ENCODE peak calls at places on chromosomes 1 and 21, in four cellular contexts. One of them, this sample, is unnamed.

GRCh38 chr1:38064232-38064903 is 17.8 kb upstream of the POU3F1 start:
- DNase-seq in PC-3: peak; percentile 69
- DNase-seq in neural crest cell: peak; percentile 45
- DNase-seq in epithelial cell of esophagus: peak; percentile 88
- DNase-seq in this sample: no peak

GRCh38 chr1:211127166-211127565 is 6.8 kb downstream of the KCNH1 start:
- DNase-seq in PC-3: no peak
- DNase-seq in neural crest cell: no peak
- DNase-seq in epithelial cell of esophagus: no peak
- DNase-seq in this sample: no peak

GRCh38 chr1:206551985-206552325 is 44.6 kb downstream of the RASSF5 start:
- DNase-seq in neural crest cell: no peak
- DNase-seq in epithelial cell of esophagus: no peak
- DNase-seq in PC-3: no peak
- DNase-seq in this sample: peak; percentile 86

GRCh38 chr1:200337831-200338230 is 72.0 kb downstream of the ZNF281 start:
- DNase-seq in PC-3: no peak
- DNase-seq in neural crest cell: no peak
- DNase-seq in epithelial cell of esophagus: no peak
- DNase-seq in this sample: no peak

GRCh38 chr1:84000954-84001495 is 2.1 kb upstream of the TTLL7 start:
- DNase-seq in epithelial cell of esophagus: no peak
- DNase-seq in neural crest cell: no peak
- DNase-seq in PC-3: no peak
- DNase-seq in this sample: no peak

GRCh38 chr1:164320780-164321683 is 238.0 kb upstream of the PBX1 start:
- DNase-seq in neural crest cell: peak; percentile 23
- DNase-seq in PC-3: no peak
- DNase-seq in epithelial cell of esophagus: peak; percentile 15
- DNase-seq in this sample: no peak

GRCh38 chr1:53376742-53377437 is 49.0 kb upstream of the LRP8 start:
- DNase-seq in neural crest cell: no peak
- DNase-seq in PC-3: no peak
- DNase-seq in epithelial cell of esophagus: no peak
- DNase-seq in this sample: no peak

GRCh38 chr1:87410771-87411170 is 82.1 kb downstream of the LMO4 start:
- DNase-seq in neural crest cell: no peak
- DNase-seq in epithelial cell of esophagus: peak; percentile 3
- DNase-seq in PC-3: no peak
- DNase-seq in this sample: no peak

GRCh38 chr1:31368611-31369107 is 4.2 kb downstream of the FABP3 start:
- DNase-seq in PC-3: no peak
- DNase-seq in neural crest cell: no peak
- DNase-seq in epithelial cell of esophagus: no peak
- DNase-seq in this sample: no peak

GRCh38 chr1:153465728-153466625 is 5.5 kb upstream of the S100A7 start:
- DNase-seq in epithelial cell of esophagus: peak; percentile 46
- DNase-seq in PC-3: peak; percentile 65
- DNase-seq in neural crest cell: peak; percentile 67
- DNase-seq in this sample: peak; percentile 59

GRCh38 chr1:234683856-234684632 is 74.1 kb upstream of the IRF2BP2 start:
- DNase-seq in PC-3: peak; percentile 65
- DNase-seq in neural crest cell: no peak
- DNase-seq in epithelial cell of esophagus: peak; percentile 92
- DNase-seq in this sample: no peak

GRCh38 chr21:42313501-42313969 is 1.7 kb downstream of the TFF3 start:
- DNase-seq in epithelial cell of esophagus: no peak
- DNase-seq in neural crest cell: no peak
- DNase-seq in PC-3: no peak
- DNase-seq in this sample: no peak

GRCh38 chr1:16146888-16147614 is 8.8 kb downstream of the EPHA2 start:
- DNase-seq in PC-3: peak; percentile 68
- DNase-seq in epithelial cell of esophagus: no peak
- DNase-seq in neural crest cell: no peak
- DNase-seq in this sample: no peak

GRCh38 chr1:96365076-96365475 is 356.5 kb upstream of the PTBP2 start:
- DNase-seq in epithelial cell of esophagus: no peak
- DNase-seq in neural crest cell: no peak
- DNase-seq in PC-3: no peak
- DNase-seq in this sample: no peak

GRCh38 chr1:200925821-200926220 is 31.1 kb downstream of the INAVA start:
- DNase-seq in neural crest cell: no peak
- DNase-seq in epithelial cell of esophagus: peak; percentile 54
- DNase-seq in PC-3: peak; percentile 84
- DNase-seq in this sample: no peak

GRCh38 chr1:157193702-157194391 is 55.7 kb upstream of the ETV3 start:
- DNase-seq in neural crest cell: peak; percentile 89
- DNase-seq in epithelial cell of esophagus: peak; percentile 74
- DNase-seq in PC-3: peak; percentile 83
- DNase-seq in this sample: peak; percentile 49

GRCh38 chr1:221743416-221744208 is 1.7 kb upstream of the DUSP10 start:
- DNase-seq in neural crest cell: no peak
- DNase-seq in PC-3: no peak
- DNase-seq in epithelial cell of esophagus: peak; percentile 51
- DNase-seq in this sample: no peak

GRCh38 chr1:160428655-160429054 is 28.3 kb downstream of the VANGL2 start:
- DNase-seq in neural crest cell: peak; percentile 27
- DNase-seq in epithelial cell of esophagus: peak; percentile 63
- DNase-seq in PC-3: peak; percentile 70
- DNase-seq in this sample: no peak

GRCh38 chr1:51669191-51669590 is 52.3 kb downstream of the OSBPL9 start:
- DNase-seq in neural crest cell: no peak
- DNase-seq in PC-3: no peak
- DNase-seq in epithelial cell of esophagus: no peak
- DNase-seq in this sample: no peak

GRCh38 chr1:29719253-29719652 is 482.9 kb downstream of the PTPRU start:
- DNase-seq in neural crest cell: no peak
- DNase-seq in epithelial cell of esophagus: no peak
- DNase-seq in PC-3: peak; percentile 82
- DNase-seq in this sample: no peak

GRCh38 chr1:29805122-29805895 is 569.0 kb downstream of the PTPRU start:
- DNase-seq in epithelial cell of esophagus: no peak
- DNase-seq in neural crest cell: no peak
- DNase-seq in PC-3: no peak
- DNase-seq in this sample: no peak

GRCh38 chr21:33023574-33024277 is 2.0 kb upstream of the OLIG2 start:
- DNase-seq in neural crest cell: no peak
- DNase-seq in epithelial cell of esophagus: no peak
- DNase-seq in PC-3: no peak
- DNase-seq in this sample: no peak

GRCh38 chr1:39082140-39082799 is 56.1 kb downstream of the NDUFS5 start:
- DNase-seq in neural crest cell: no peak
- DNase-seq in epithelial cell of esophagus: no peak
- DNase-seq in PC-3: no peak
- DNase-seq in this sample: no peak

GRCh38 chr1:73980324-73981040 is 217.5 kb downstream of the LRRIQ3 start:
- DNase-seq in epithelial cell of esophagus: peak; percentile 2
- DNase-seq in neural crest cell: no peak
- DNase-seq in PC-3: peak; percentile 32
- DNase-seq in this sample: no peak

GRCh38 chr1:151311589-151312331 is 15.5 kb downstream of the PI4KB start:
- DNase-seq in epithelial cell of esophagus: peak; percentile 100
- DNase-seq in PC-3: peak; percentile 100
- DNase-seq in neural crest cell: no peak
- DNase-seq in this sample: no peak

DNA sequence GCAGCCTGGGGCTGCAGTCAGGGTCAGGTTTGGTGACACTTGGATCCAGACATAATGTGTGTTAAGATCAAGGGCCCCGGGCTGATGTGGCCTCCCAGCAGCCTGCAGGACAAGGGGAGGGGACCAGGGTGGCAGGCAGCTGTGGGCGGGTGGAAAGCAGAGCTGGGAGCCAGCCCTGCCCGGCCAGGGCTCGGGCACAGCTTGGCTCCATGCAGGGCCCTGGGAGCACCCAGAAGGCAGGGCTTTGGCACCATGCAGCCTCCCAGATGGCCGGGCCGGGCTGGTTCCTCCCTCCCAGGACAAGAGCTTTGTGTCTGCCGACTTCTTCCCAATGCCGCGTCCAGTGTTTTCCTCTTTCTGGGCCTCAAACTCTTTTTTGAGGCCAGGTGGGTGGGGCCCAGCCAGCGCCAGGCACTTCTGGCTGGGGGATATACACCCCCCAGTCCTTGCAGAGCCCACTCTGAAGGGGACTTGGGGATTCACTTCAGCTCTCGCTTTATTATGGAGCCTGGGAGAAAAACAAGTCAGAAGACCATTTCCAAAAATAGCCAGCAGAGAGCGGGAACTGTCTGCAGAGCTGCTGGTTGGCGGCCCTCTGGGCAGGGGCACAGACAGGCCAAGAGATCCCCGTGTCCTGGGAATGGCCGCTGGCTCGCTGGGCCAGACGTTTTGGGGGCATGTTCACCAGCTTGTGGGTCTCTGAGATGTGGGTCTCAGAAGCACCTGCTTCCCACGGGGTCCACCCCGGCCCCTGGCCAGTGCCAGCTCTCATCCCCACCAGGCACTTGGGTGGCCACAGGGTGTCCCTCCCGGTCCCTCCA is 103.8 kb upstream of the ARHGEF16 start:
- DNase-seq in epithelial cell of esophagus: no peak
- DNase-seq in neural crest cell: no peak
- DNase-seq in PC-3: no peak
- DNase-seq in this sample: no peak
- TF ChIP-seq CTCF in epithelial cell of esophagus: no peak
- TF ChIP-seq CTCF in neural crest cell: no peak
- TF ChIP-seq CTCF in PC-3: peak; percentile 32
- TF ChIP-seq CTCF in this sample: no peak

DNA sequence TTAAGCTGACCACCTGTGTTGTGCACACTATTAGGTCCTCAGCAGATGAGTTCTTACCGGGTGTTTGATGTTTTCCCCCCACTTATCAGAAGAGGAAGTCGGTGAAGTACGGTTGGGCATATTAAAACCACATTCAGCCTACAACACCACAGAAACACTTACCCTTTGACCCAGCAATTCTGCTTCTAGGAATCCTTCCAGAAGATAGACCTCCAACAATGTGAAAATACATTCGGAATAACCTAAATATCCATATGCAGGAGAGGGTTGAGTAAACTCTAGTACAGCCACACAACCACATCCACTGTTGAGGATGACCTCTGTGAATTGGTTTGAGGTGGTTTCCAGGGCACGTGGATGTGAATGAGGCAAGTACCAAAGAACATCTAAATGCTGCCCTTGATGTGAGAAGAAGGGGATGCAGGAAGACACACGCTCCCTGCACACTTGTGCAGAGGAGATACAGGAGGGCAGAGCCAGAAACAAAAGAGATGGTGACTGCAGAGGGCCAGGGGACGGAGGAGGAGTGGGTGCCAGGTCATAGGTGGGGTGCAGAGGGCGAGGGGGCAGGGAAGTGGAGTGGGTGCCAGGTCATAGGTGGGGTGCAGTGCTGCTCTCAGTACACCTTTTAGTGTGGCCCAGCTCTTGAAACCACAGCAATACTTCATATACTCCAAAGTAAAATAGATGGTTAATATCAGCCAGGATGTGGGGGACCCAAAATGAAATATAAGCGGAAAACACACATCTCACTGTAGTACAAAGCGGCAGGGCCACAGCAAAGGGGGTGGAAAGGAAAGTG is 12.8 kb downstream of the ADARB1 start:
- DNase-seq in neural crest cell: no peak
- DNase-seq in epithelial cell of esophagus: no peak
- DNase-seq in PC-3: no peak
- DNase-seq in this sample: no peak
- TF ChIP-seq CTCF in neural crest cell: no peak
- TF ChIP-seq CTCF in epithelial cell of esophagus: no peak
- TF ChIP-seq CTCF in PC-3: no peak
- TF ChIP-seq CTCF in this sample: no peak

DNA sequence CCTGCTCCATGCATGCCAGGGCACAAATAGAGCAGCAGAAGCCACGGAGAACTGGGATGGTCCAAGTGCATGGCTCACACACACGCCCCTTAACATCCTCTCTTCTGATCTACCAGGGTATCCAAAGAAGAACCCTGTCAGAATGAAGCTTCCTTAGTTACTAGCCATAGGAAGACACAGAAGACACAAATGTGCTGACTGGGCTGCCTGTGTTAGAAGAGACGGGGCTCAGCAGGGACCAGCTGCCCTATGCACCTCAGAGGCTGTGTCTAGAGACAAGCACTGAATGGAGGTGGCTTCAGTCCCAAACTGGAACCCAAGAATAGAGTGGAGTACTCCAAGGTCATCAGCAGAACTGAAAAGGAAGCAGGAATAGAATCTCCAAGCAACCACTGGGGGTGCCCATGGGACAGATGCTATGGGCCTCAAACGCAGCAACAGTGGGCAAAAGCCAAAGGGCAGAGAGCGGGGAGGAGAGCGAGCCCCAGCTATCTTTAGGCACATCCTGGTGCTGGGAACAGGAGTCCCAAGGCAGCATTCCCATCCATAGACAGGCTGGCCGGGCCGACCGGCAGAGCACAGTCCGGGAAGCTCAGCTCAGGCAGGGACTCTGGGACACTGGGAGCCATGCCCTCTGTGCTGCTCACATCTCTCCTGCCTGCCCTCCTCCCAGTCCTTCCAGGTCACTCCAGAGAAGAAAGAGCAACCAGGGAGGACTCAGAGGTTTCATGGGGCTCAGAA is 9.5 kb downstream of the SLC6A9 start:
- DNase-seq in PC-3: no peak
- DNase-seq in neural crest cell: no peak
- DNase-seq in epithelial cell of esophagus: no peak
- DNase-seq in this sample: no peak
- TF ChIP-seq CTCF in PC-3: no peak
- TF ChIP-seq CTCF in neural crest cell: no peak
- TF ChIP-seq CTCF in epithelial cell of esophagus: no peak
- TF ChIP-seq CTCF in this sample: no peak

GRCh38 chr1:225321784-225322183 is 106.1 kb downstream of the LBR start:
- DNase-seq in epithelial cell of esophagus: no peak
- DNase-seq in PC-3: no peak
- DNase-seq in neural crest cell: no peak
- DNase-seq in this sample: no peak

GRCh38 chr1:225319951-225320350 is 107.9 kb downstream of the LBR start:
- DNase-seq in PC-3: peak; percentile 67
- DNase-seq in neural crest cell: no peak
- DNase-seq in epithelial cell of esophagus: peak; percentile 50
- DNase-seq in this sample: no peak

DNA sequence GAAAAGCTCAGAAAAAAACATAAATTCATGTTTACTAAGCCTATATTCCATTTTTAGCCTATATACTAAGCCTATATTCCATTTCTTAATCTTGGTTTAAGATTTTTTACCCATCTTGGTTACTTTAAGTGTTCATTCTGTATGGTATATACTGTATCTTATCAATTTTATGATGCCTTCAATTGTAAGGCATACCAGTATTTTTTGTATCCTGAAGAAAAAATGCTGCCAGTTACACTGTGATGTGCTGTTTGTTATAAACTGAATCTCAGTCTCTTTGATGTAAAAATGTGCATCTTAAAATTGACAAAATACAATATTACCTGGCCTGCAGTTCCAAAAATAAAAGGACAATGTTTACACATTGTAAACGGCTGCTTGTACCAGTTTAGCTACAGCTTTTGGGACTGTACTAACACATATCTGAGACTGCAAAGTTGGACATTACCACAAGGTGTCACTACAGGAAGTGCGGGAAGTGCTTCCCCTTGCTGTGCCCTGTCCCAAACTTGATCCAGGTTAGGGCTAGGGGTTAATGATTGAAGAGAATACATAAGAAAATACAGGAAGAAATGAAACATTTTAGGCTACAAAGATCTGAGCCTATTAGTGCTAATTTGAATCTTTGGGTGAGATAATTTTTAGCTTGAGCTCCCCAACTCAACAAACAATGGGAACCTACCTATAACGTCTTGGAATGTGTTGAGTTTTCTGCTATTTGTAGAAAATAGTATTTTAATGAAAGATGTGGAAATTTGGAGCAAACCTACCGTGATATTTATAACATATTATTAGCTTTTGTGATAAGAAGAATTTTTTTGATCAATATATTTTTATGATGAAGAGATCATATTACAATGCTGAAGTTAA is 108.9 kb downstream of the LBR start:
- DNase-seq in epithelial cell of esophagus: peak; percentile 63
- DNase-seq in neural crest cell: peak; percentile 39
- DNase-seq in PC-3: peak; percentile 86
- DNase-seq in this sample: no peak
- TF ChIP-seq CTCF in epithelial cell of esophagus: peak; percentile 93
- TF ChIP-seq CTCF in neural crest cell: peak; percentile 76
- TF ChIP-seq CTCF in PC-3: peak; percentile 96
- TF ChIP-seq CTCF in this sample: peak; percentile 64